ENCODE peak calls at places on chromosomes 12 and 14, in nine cellular contexts. One of them, this sample, is unnamed.

GRCh38 chr14:53955671-53956426 is 776 bp downstream of the BMP4 start:
- DNase-seq in OCI-M1: no peak
- DNase-seq in HEK293T: no peak
- DNase-seq in skeletal muscle cell: no peak
- DNase-seq in fibroblast of lung: peak; percentile 50
- DNase-seq in stimulated activated CD4-positive, alpha-beta T cell treated with anti-CD3 and anti-CD28 coated beads, Interleukin-12 subunit alpha, Interleukin-12 subunit beta, amount 100 ng/mL, for 4 hours: no peak
- DNase-seq in GM19239: no peak
- DNase-seq in Calu3: peak; percentile 67
- DNase-seq in mammary epithelial cell: no peak
- DNase-seq in this sample: no peak

GRCh38 chr12:116520801-116521471 is 38.2 kb upstream of the MAP1LC3B2 start:
- DNase-seq in mammary epithelial cell: peak; percentile 73
- DNase-seq in GM19239: no peak
- DNase-seq in Calu3: no peak
- DNase-seq in OCI-M1: no peak
- DNase-seq in stimulated activated CD4-positive, alpha-beta T cell treated with anti-CD3 and anti-CD28 coated beads, Interleukin-12 subunit alpha, Interleukin-12 subunit beta, amount 100 ng/mL, for 4 hours: no peak
- DNase-seq in HEK293T: no peak
- DNase-seq in fibroblast of lung: peak; percentile 86
- DNase-seq in skeletal muscle cell: peak; percentile 31
- DNase-seq in this sample: no peak

GRCh38 chr12:80763874-80764273 is 47.2 kb downstream of the MYF5 start:
- DNase-seq in HEK293T: peak; percentile 24
- DNase-seq in fibroblast of lung: peak; percentile 50
- DNase-seq in mammary epithelial cell: peak; percentile 16
- DNase-seq in OCI-M1: peak; percentile 74
- DNase-seq in skeletal muscle cell: no peak
- DNase-seq in Calu3: peak; percentile 39
- DNase-seq in stimulated activated CD4-positive, alpha-beta T cell treated with anti-CD3 and anti-CD28 coated beads, Interleukin-12 subunit alpha, Interleukin-12 subunit beta, amount 100 ng/mL, for 4 hours: no peak
- DNase-seq in GM19239: no peak
- DNase-seq in this sample: peak; percentile 27

GRCh38 chr12:113880337-113880736 is 85.8 kb downstream of the RBM19 start:
- DNase-seq in Calu3: no peak
- DNase-seq in HEK293T: peak; percentile 28
- DNase-seq in fibroblast of lung: no peak
- DNase-seq in GM19239: no peak
- DNase-seq in OCI-M1: no peak
- DNase-seq in skeletal muscle cell: no peak
- DNase-seq in mammary epithelial cell: no peak
- DNase-seq in stimulated activated CD4-positive, alpha-beta T cell treated with anti-CD3 and anti-CD28 coated beads, Interleukin-12 subunit alpha, Interleukin-12 subunit beta, amount 100 ng/mL, for 4 hours: no peak
- DNase-seq in this sample: no peak

GRCh38 chr14:37779480-37779879 is 184.1 kb downstream of the TTC6 start:
- DNase-seq in stimulated activated CD4-positive, alpha-beta T cell treated with anti-CD3 and anti-CD28 coated beads, Interleukin-12 subunit alpha, Interleukin-12 subunit beta, amount 100 ng/mL, for 4 hours: no peak
- DNase-seq in Calu3: no peak
- DNase-seq in GM19239: no peak
- DNase-seq in fibroblast of lung: no peak
- DNase-seq in HEK293T: no peak
- DNase-seq in OCI-M1: no peak
- DNase-seq in mammary epithelial cell: no peak
- DNase-seq in skeletal muscle cell: no peak
- DNase-seq in this sample: no peak

GRCh38 chr14:92323031-92323915 is at the start of gene SLC24A4:
- DNase-seq in mammary epithelial cell: peak; percentile 45
- DNase-seq in Calu3: no peak
- DNase-seq in HEK293T: peak; percentile 65
- DNase-seq in skeletal muscle cell: no peak
- DNase-seq in OCI-M1: no peak
- DNase-seq in fibroblast of lung: peak; percentile 22
- DNase-seq in stimulated activated CD4-positive, alpha-beta T cell treated with anti-CD3 and anti-CD28 coated beads, Interleukin-12 subunit alpha, Interleukin-12 subunit beta, amount 100 ng/mL, for 4 hours: no peak
- DNase-seq in GM19239: no peak
- DNase-seq in this sample: no peak

GRCh38 chr14:29548948-29549370 is 378.7 kb downstream of the PRKD1 start:
- DNase-seq in fibroblast of lung: peak; percentile 64
- DNase-seq in Calu3: peak; percentile 8
- DNase-seq in stimulated activated CD4-positive, alpha-beta T cell treated with anti-CD3 and anti-CD28 coated beads, Interleukin-12 subunit alpha, Interleukin-12 subunit beta, amount 100 ng/mL, for 4 hours: no peak
- DNase-seq in GM19239: peak; percentile 5
- DNase-seq in mammary epithelial cell: peak; percentile 39
- DNase-seq in OCI-M1: peak; percentile 78
- DNase-seq in skeletal muscle cell: peak; percentile 41
- DNase-seq in HEK293T: peak; percentile 61
- DNase-seq in this sample: peak; percentile 73

GRCh38 chr12:13084898-13085640 is 18.4 kb downstream of the GSG1 start:
- DNase-seq in HEK293T: no peak
- DNase-seq in mammary epithelial cell: peak; percentile 80
- DNase-seq in Calu3: no peak
- DNase-seq in skeletal muscle cell: no peak
- DNase-seq in OCI-M1: no peak
- DNase-seq in fibroblast of lung: no peak
- DNase-seq in stimulated activated CD4-positive, alpha-beta T cell treated with anti-CD3 and anti-CD28 coated beads, Interleukin-12 subunit alpha, Interleukin-12 subunit beta, amount 100 ng/mL, for 4 hours: no peak
- DNase-seq in GM19239: no peak
- DNase-seq in this sample: no peak

GRCh38 chr12:19483727-19484126 is 44.4 kb downstream of the AEBP2 start:
- DNase-seq in stimulated activated CD4-positive, alpha-beta T cell treated with anti-CD3 and anti-CD28 coated beads, Interleukin-12 subunit alpha, Interleukin-12 subunit beta, amount 100 ng/mL, for 4 hours: no peak
- DNase-seq in HEK293T: no peak
- DNase-seq in Calu3: no peak
- DNase-seq in GM19239: no peak
- DNase-seq in OCI-M1: no peak
- DNase-seq in skeletal muscle cell: no peak
- DNase-seq in fibroblast of lung: no peak
- DNase-seq in mammary epithelial cell: peak; percentile 28
- DNase-seq in this sample: no peak

GRCh38 chr12:66688836-66689439 is 10.1 kb upstream of the GRIP1 start:
- DNase-seq in stimulated activated CD4-positive, alpha-beta T cell treated with anti-CD3 and anti-CD28 coated beads, Interleukin-12 subunit alpha, Interleukin-12 subunit beta, amount 100 ng/mL, for 4 hours: peak; percentile 3
- DNase-seq in mammary epithelial cell: peak; percentile 44
- DNase-seq in OCI-M1: peak; percentile 61
- DNase-seq in HEK293T: peak; percentile 73
- DNase-seq in fibroblast of lung: peak; percentile 25
- DNase-seq in skeletal muscle cell: peak; percentile 3
- DNase-seq in Calu3: peak; percentile 80
- DNase-seq in GM19239: peak; percentile 1
- DNase-seq in this sample: peak; percentile 42

GRCh38 chr14:21320913-21321312 is 41.0 kb downstream of the RPGRIP1 start:
- DNase-seq in fibroblast of lung: no peak
- DNase-seq in stimulated activated CD4-positive, alpha-beta T cell treated with anti-CD3 and anti-CD28 coated beads, Interleukin-12 subunit alpha, Interleukin-12 subunit beta, amount 100 ng/mL, for 4 hours: no peak
- DNase-seq in mammary epithelial cell: no peak
- DNase-seq in Calu3: no peak
- DNase-seq in HEK293T: no peak
- DNase-seq in skeletal muscle cell: no peak
- DNase-seq in GM19239: no peak
- DNase-seq in OCI-M1: no peak
- DNase-seq in this sample: no peak

GRCh38 chr12:77032406-77032805 is 33.0 kb downstream of the E2F7 start:
- DNase-seq in Calu3: no peak
- DNase-seq in HEK293T: no peak
- DNase-seq in mammary epithelial cell: peak; percentile 90
- DNase-seq in fibroblast of lung: peak; percentile 89
- DNase-seq in skeletal muscle cell: peak; percentile 2
- DNase-seq in GM19239: no peak
- DNase-seq in stimulated activated CD4-positive, alpha-beta T cell treated with anti-CD3 and anti-CD28 coated beads, Interleukin-12 subunit alpha, Interleukin-12 subunit beta, amount 100 ng/mL, for 4 hours: no peak
- DNase-seq in OCI-M1: no peak
- DNase-seq in this sample: no peak

GRCh38 chr12:89492883-89493282 is 31.7 kb downstream of the GALNT4 start:
- DNase-seq in fibroblast of lung: no peak
- DNase-seq in mammary epithelial cell: no peak
- DNase-seq in Calu3: peak; percentile 35
- DNase-seq in OCI-M1: no peak
- DNase-seq in HEK293T: no peak
- DNase-seq in GM19239: no peak
- DNase-seq in stimulated activated CD4-positive, alpha-beta T cell treated with anti-CD3 and anti-CD28 coated beads, Interleukin-12 subunit alpha, Interleukin-12 subunit beta, amount 100 ng/mL, for 4 hours: no peak
- DNase-seq in skeletal muscle cell: no peak
- DNase-seq in this sample: no peak

GRCh38 chr14:100535287-100536131 is 51.7 kb downstream of the BEGAIN start:
- DNase-seq in Calu3: no peak
- DNase-seq in OCI-M1: no peak
- DNase-seq in mammary epithelial cell: no peak
- DNase-seq in GM19239: peak; percentile 4
- DNase-seq in HEK293T: no peak
- DNase-seq in fibroblast of lung: no peak
- DNase-seq in stimulated activated CD4-positive, alpha-beta T cell treated with anti-CD3 and anti-CD28 coated beads, Interleukin-12 subunit alpha, Interleukin-12 subunit beta, amount 100 ng/mL, for 4 hours: no peak
- DNase-seq in skeletal muscle cell: no peak
- DNase-seq in this sample: no peak

GRCh38 chr14:93764211-93764659 is 24.1 kb downstream of the PRIMA1 start:
- DNase-seq in fibroblast of lung: peak; percentile 11
- DNase-seq in OCI-M1: no peak
- DNase-seq in stimulated activated CD4-positive, alpha-beta T cell treated with anti-CD3 and anti-CD28 coated beads, Interleukin-12 subunit alpha, Interleukin-12 subunit beta, amount 100 ng/mL, for 4 hours: no peak
- DNase-seq in Calu3: no peak
- DNase-seq in mammary epithelial cell: peak; percentile 25
- DNase-seq in HEK293T: no peak
- DNase-seq in skeletal muscle cell: no peak
- DNase-seq in GM19239: no peak
- DNase-seq in this sample: no peak

GRCh38 chr12:93622485-93622884 is 50.0 kb downstream of the SOCS2 start:
- DNase-seq in Calu3: no peak
- DNase-seq in OCI-M1: no peak
- DNase-seq in HEK293T: no peak
- DNase-seq in skeletal muscle cell: peak; percentile 57
- DNase-seq in mammary epithelial cell: no peak
- DNase-seq in GM19239: no peak
- DNase-seq in fibroblast of lung: peak; percentile 79
- DNase-seq in stimulated activated CD4-positive, alpha-beta T cell treated with anti-CD3 and anti-CD28 coated beads, Interleukin-12 subunit alpha, Interleukin-12 subunit beta, amount 100 ng/mL, for 4 hours: no peak
- DNase-seq in this sample: no peak

GRCh38 chr12:129903092-129903945 is 506 bp downstream of the TMEM132D start:
- DNase-seq in fibroblast of lung: peak; percentile 28
- DNase-seq in stimulated activated CD4-positive, alpha-beta T cell treated with anti-CD3 and anti-CD28 coated beads, Interleukin-12 subunit alpha, Interleukin-12 subunit beta, amount 100 ng/mL, for 4 hours: no peak
- DNase-seq in mammary epithelial cell: no peak
- DNase-seq in OCI-M1: no peak
- DNase-seq in skeletal muscle cell: no peak
- DNase-seq in Calu3: no peak
- DNase-seq in GM19239: no peak
- DNase-seq in HEK293T: no peak
- DNase-seq in this sample: no peak

GRCh38 chr14:99602054-99602787 is 1.8 kb downstream of the CCDC85C start:
- DNase-seq in Calu3: peak; percentile 38
- DNase-seq in mammary epithelial cell: no peak
- DNase-seq in HEK293T: no peak
- DNase-seq in OCI-M1: peak; percentile 36
- DNase-seq in fibroblast of lung: peak; percentile 43
- DNase-seq in GM19239: no peak
- DNase-seq in skeletal muscle cell: no peak
- DNase-seq in stimulated activated CD4-positive, alpha-beta T cell treated with anti-CD3 and anti-CD28 coated beads, Interleukin-12 subunit alpha, Interleukin-12 subunit beta, amount 100 ng/mL, for 4 hours: no peak
- DNase-seq in this sample: no peak

GRCh38 chr14:59463773-59464650 is 1.2 kb downstream of the GPR135 start:
- DNase-seq in Calu3: no peak
- DNase-seq in OCI-M1: no peak
- DNase-seq in HEK293T: no peak
- DNase-seq in GM19239: peak; percentile 46
- DNase-seq in mammary epithelial cell: no peak
- DNase-seq in stimulated activated CD4-positive, alpha-beta T cell treated with anti-CD3 and anti-CD28 coated beads, Interleukin-12 subunit alpha, Interleukin-12 subunit beta, amount 100 ng/mL, for 4 hours: peak; percentile 32
- DNase-seq in skeletal muscle cell: no peak
- DNase-seq in fibroblast of lung: peak; percentile 52
- DNase-seq in this sample: peak; percentile 49

GRCh38 chr14:102418169-102418852 is 55.6 kb downstream of the TECPR2 start:
- DNase-seq in skeletal muscle cell: no peak
- DNase-seq in HEK293T: no peak
- DNase-seq in mammary epithelial cell: no peak
- DNase-seq in OCI-M1: no peak
- DNase-seq in Calu3: no peak
- DNase-seq in stimulated activated CD4-positive, alpha-beta T cell treated with anti-CD3 and anti-CD28 coated beads, Interleukin-12 subunit alpha, Interleukin-12 subunit beta, amount 100 ng/mL, for 4 hours: no peak
- DNase-seq in fibroblast of lung: no peak
- DNase-seq in GM19239: no peak
- DNase-seq in this sample: no peak

This sample was measured in midbrain.